ENCODE peak calls at places on chromosomes 16 and 17, in four cellular contexts. S, F, E and I are unnamed samples. For H3K4me1, the result is how much of the 10 kb centered on the place peaks cover.

GRCh38 chr17:420479-421175 is 68.0 kb upstream of the RPH3AL start:
- DNase-seq in S (no peak), F (no peak), E (no peak), I (no peak)

GRCh38 chr17:6862822-6863221 is 31.3 kb upstream of the TEKT1 start:
- DNase-seq in S (no peak), F (no peak), E (no peak), I (no peak)

GRCh38 chr16:84663433-84664101 is 15.3 kb downstream of the KLHL36 start:
- DNase-seq in S (no peak), F (no peak), E (no peak), I (no peak)

GRCh38 chr17:9905078-9905415 is at the start of gene RCVRN:
- DNase-seq in S (no peak), F (no peak), E (no peak), I (no peak)

GRCh38 chr16:2821483-2822157 is 4.6 kb downstream of the PRSS21 start:
- DNase-seq in S (no peak), F (peak), E (no peak), I (no peak)

GRCh38 chr16:17056666-17057065 is 414.1 kb downstream of the XYLT1 start:
- DNase-seq in S (no peak), F (no peak), E (no peak), I (no peak)

GRCh38 chr17:65473985-65474384 is 87.5 kb downstream of the AXIN2 start:
- DNase-seq in S (no peak), F (no peak), E (no peak), I (no peak)

GRCh38 chr16:28326881-28327610 is 34.7 kb downstream of the SBK1 start:
- DNase-seq in S (no peak), F (no peak), E (peak), I (no peak)

GRCh38 chr17:60173304-60173807 is 23.6 kb downstream of the CA4 start:
- DNase-seq in S (no peak), F (no peak), E (peak), I (no peak)

GRCh38 chr17:82229686-82230626 is 1.1 kb downstream of the SLC16A3 start:
- DNase-seq in S (no peak), F (no peak), E (peak), I (no peak)

GRCh38 chr16:16133943-16134604 is 89.2 kb downstream of the ABCC6 start:
- DNase-seq in S (no peak), F (no peak), E (peak), I (no peak)

GRCh38 chr17:76371656-76372628 is 12.5 kb upstream of the SPHK1 start:
- DNase-seq in S (no peak), F (no peak), E (peak), I (peak)

DNA sequence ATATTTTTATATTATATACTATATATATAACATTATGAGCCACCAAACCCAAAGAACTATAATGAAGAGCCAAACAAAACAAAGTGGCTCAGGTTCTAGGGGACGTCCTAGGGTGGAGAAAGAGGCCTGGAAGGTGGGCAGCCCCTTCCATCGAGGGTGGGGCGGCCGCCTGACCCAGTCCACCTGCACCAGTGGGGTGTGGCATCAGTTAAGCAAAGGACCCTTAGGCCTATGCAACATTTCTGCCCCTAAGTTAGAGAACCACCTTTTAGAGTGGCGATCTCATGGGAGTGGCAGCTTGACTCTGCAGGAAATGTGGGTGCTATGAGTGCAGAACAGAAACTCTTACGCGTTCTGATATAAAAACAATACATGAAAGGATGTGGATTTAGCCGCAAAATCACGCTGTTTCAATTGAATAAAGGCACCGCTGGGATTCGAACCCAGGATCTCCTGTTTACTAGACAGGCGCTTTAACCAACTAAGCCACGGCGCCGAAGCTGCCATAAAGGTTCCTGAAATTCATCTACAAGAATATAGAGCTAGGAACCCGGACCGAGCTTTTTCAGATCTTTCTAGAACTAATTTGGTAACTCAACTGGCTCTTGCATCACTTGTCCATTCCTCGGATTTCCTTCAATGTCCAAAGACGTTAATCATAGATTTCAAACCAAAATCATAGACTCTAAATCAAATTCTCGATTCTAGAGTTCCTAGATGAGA is 15.6 kb upstream of the AURKB start:
- DNase-seq in S (peak), F (peak), E (peak), I (no peak)
- H3K27ac ChIP-seq in S (peak), F (peak), E (peak), I (peak)

GRCh38 chr17:35788504-35788998 is 6.9 kb downstream of the MMP28 start:
- DNase-seq in S (no peak), F (no peak), E (peak), I (no peak)

GRCh38 chr17:35786941-35787432 is 8.5 kb downstream of the MMP28 start:
- DNase-seq in S (no peak), F (no peak), E (no peak), I (no peak)

GRCh38 chr17:35791681-35792350 is 3.6 kb downstream of the MMP28 start:
- DNase-seq in S (no peak), F (no peak), E (no peak), I (no peak)

GRCh38 chr17:35790826-35791225 is 4.6 kb downstream of the MMP28 start:
- DNase-seq in S (no peak), F (no peak), E (no peak), I (no peak)

DNA sequence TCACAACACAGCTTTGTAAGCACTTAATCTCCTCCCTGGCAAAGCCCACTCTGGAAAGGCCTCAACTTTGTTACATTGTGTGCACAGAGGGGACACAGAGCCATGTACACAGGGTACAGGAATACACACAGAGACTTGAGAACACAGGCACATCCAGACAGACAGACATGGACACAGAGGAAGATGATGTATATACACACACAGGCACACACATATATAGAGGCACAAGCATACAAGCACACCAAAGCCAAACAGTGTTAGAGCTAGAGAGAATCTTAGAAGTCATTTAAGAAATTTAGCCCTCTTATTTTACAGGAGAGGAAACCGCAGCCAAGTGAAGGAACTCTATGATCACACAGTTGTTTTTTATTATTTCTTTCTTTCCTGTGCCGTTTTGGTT is 6.4 kb downstream of the MMP28 start:
- DNase-seq in S (no peak), F (no peak), E (no peak), I (no peak)
- H3K4me1 ChIP-seq in S (under half), F (under half), E (under half), I (half or more)

DNA sequence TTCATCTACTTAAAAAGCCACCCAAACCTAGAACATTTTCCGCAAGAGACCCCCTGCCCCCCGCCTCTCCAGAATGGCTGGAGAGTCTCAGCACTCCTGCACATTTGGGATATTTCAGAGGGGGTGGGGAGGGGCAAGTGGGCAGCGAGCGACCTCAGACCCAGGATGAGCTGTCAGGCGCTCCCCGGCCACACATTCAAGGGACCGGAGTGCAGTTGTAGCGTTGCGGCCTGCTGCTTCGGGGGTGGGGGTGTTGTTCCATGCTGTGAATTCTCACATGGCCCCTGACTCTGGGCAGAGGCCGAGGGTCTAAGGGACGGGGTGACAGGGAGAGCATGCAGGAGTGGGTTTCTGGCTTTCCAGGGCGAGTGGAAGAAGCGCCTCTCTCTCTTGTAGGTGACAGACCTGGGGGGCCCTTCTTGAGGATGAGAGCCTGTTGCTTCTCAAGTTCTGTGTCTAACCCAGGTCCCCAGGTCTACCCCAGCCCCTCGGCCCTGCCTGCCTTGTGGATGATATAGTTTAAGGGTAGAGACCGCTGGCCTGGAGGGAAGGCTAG is 231.2 kb downstream of the SEC14L1 start:
- DNase-seq in S (no peak), F (peak), E (no peak), I (no peak)
- H3K4me3 ChIP-seq in S (peak), F (peak), E (no peak), I (no peak)

DNA sequence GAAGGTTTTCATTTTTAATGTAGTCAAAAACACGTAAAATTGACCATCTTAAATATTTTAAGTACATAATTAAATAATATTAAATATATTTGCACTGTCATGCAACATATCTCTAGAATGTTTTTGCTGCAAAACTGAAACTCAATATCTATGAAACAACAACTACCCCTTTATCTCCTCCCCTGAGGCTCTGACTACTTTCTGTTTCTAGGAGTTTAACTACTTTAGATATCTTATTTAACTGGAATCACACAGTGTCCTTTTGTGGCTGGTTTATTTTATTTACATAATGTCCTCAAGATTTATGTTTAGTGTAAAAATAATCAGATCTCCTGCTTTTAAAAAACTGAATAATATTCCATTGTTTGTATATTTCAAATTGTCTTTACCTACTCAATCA is 2003.9 kb downstream of the TP53TG3F start:
- DNase-seq in S (no peak), F (no peak), E (no peak), I (no peak)
- H3K27ac ChIP-seq in S (no peak), F (no peak), E (no peak), I (no peak)